ENCODE peak calls at places on chromosomes 13 and 19, in four cellular contexts. L is K562, A is HepG2, R is H1. J is an unnamed sample.
A peak's percentile ranks its signal among the peaks of the same experiment; 100 is the strongest.

GRCh38 chr13:26706381-26706780 is 54.2 kb downstream of the GPR12 start:
- DNase-seq in L (no peak), A (no peak), R (no peak), J (no peak)

GRCh38 chr13:30165791-30166190 is 141.6 kb downstream of the KATNAL1 start:
- DNase-seq in L (no peak), A (no peak), R (no peak), J (no peak)

GRCh38 chr13:55570371-55570770 is 1570.3 kb upstream of the PRR20A start:
- DNase-seq in L (no peak), A (no peak), R (no peak), J (no peak)

GRCh38 chr19:35355851-35356460 is 2.3 kb upstream of the FFAR3 start:
- DNase-seq in L (no peak), A (no peak), R (no peak), J (no peak)

GRCh38 chr19:508204-509150 is 1.2 kb downstream of the TPGS1 start:
- DNase-seq in L (peak; percentile 24), A (no peak), R (no peak), J (no peak)

GRCh38 chr13:81686877-81687276 is 1346.0 kb upstream of the SPRY2 start:
- DNase-seq in L (no peak), A (no peak), R (no peak), J (no peak)

GRCh38 chr19:18580311-18580710 is 8.3 kb upstream of the REX1BD start:
- DNase-seq in L (no peak), A (no peak), R (no peak), J (no peak)

GRCh38 chr19:38433268-38433733 is at the start of gene RYR1:
- DNase-seq in L (peak; percentile 98), A (no peak), R (no peak), J (no peak)

GRCh38 chr13:99434258-99434788 is 66.9 kb upstream of the TM9SF2 start:
- DNase-seq in L (peak; percentile 68), A (peak; percentile 17), R (no peak), J (no peak)

GRCh38 chr13:113941571-113942191 is 32.2 kb downstream of the C13orf46 start:
- DNase-seq in L (no peak), A (no peak), R (no peak), J (no peak)

GRCh38 chr13:50838701-50839100 is 4.8 kb downstream of the DLEU7 start:
- DNase-seq in L (no peak), A (no peak), R (no peak), J (no peak)

GRCh38 chr13:60275208-60275607 is 111.5 kb upstream of the DIAPH3 start:
- DNase-seq in L (no peak), A (no peak), R (no peak), J (no peak)

GRCh38 chr19:51359294-51359693 is 6.9 kb downstream of the ETFB start:
- DNase-seq in L (no peak), A (no peak), R (no peak), J (peak; percentile 76)

GRCh38 chr13:30145709-30146367 is 161.5 kb downstream of the KATNAL1 start:
- DNase-seq in L (no peak), A (no peak), R (no peak), J (no peak)

GRCh38 chr19:34667349-34668076 is 9.4 kb downstream of the SCGB2B2 start:
- DNase-seq in L (peak; percentile 13), A (peak; percentile 16), R (no peak), J (no peak)

GRCh38 chr19:39030854-39031367 is 1.4 kb downstream of the FBXO27 start:
- DNase-seq in L (no peak), A (peak; percentile 84), R (no peak), J (no peak)

GRCh38 chr13:44429311-44429710 is 55.7 kb downstream of the SERP2 start:
- DNase-seq in L (no peak), A (peak; percentile 67), R (no peak), J (no peak)

GRCh38 chr19:16825312-16826168 is 3.7 kb upstream of the SIN3B start:
- DNase-seq in L (no peak), A (no peak), R (no peak), J (no peak)

GRCh38 chr13:26050568-26051230 is 1.1 kb downstream of the SHISA2 start:
- DNase-seq in L (no peak), A (no peak), R (no peak), J (peak; percentile 2)

GRCh38 chr19:50432221-50432626 is 468 bp upstream of the MYBPC2 start:
- DNase-seq in L (no peak), A (no peak), R (no peak), J (no peak)

GRCh38 chr19:35349614-35350521 is 2.2 kb downstream of the FFAR1 start:
- DNase-seq in L (no peak), A (no peak), R (no peak), J (no peak)

GRCh38 chr13:25473864-25474263 is 102.1 kb downstream of the ATP8A2 start:
- DNase-seq in L (no peak), A (no peak), R (no peak), J (no peak)

GRCh38 chr13:23793711-23794110 is 95.5 kb downstream of the MIPEP start:
- DNase-seq in L (no peak), A (no peak), R (no peak), J (no peak)

GRCh38 chr19:15199652-15200574 is 882 bp downstream of the NOTCH3 start:
- DNase-seq in L (peak; percentile 59), A (no peak), R (peak; percentile 47), J (no peak)

GRCh38 chr13:43221611-43222010 is 198.2 kb downstream of the DNAJC15 start:
- DNase-seq in L (no peak), A (no peak), R (no peak), J (no peak)

GRCh38 chr13:90197722-90198121 is 1149.8 kb upstream of the MIR17HG start:
- DNase-seq in L (no peak), A (no peak), R (no peak), J (no peak)

GRCh38 chr19:6278740-6279619 is 795 bp downstream of the MLLT1 start:
- DNase-seq in L (peak; percentile 36), A (no peak), R (no peak), J (no peak)

GRCh38 chr19:19004144-19004543 is 29.2 kb downstream of the SUGP2 start:
- DNase-seq in L (no peak), A (no peak), R (no peak), J (no peak)

GRCh38 chr13:30857018-30857417 is 49.1 kb upstream of the MEDAG start:
- DNase-seq in L (no peak), A (no peak), R (no peak), J (no peak)

GRCh38 chr19:40519352-40520322 is 52.8 kb downstream of the SPTBN4 start:
- DNase-seq in L (no peak), A (no peak), R (no peak), J (peak; percentile 90)

GRCh38 chr19:23996549-23996948 is 81.9 kb downstream of the ZNF726 start:
- DNase-seq in L (peak; percentile 65), A (peak; percentile 3), R (no peak), J (peak; percentile 48)

GRCh38 chr13:41492432-41493267 is 35.3 kb downstream of the RGCC start:
- DNase-seq in L (no peak), A (no peak), R (no peak), J (no peak)

GRCh38 chr19:7292950-7293794 is 1.0 kb downstream of the INSR start:
- DNase-seq in L (peak; percentile 17), A (peak; percentile 21), R (no peak), J (no peak)

GRCh38 chr13:34816118-34816517 is 126.0 kb upstream of the NBEA start:
- DNase-seq in L (no peak), A (no peak), R (peak; percentile 21), J (no peak)

GRCh38 chr13:100584901-100585300 is 3.7 kb downstream of the GGACT start:
- DNase-seq in L (no peak), A (no peak), R (no peak), J (no peak)
- TF ChIP-seq RNF2 in L (no peak), A (no peak), R (no peak), J (no peak)

GRCh38 chr13:32086366-32086765 is 54.8 kb downstream of the FRY start:
- DNase-seq in L (no peak), A (no peak), R (no peak), J (no peak)
- TF ChIP-seq USF2 in L (no peak), A (no peak), R (no peak), J (no peak)

GRCh38 chr13:47337781-47338507 is 441.1 kb upstream of the HTR2A start:
- DNase-seq in L (no peak), A (no peak), R (no peak), J (no peak)

GRCh38 chr13:47330031-47330430 is 433.2 kb upstream of the HTR2A start:
- DNase-seq in L (no peak), A (no peak), R (no peak), J (no peak)

GRCh38 chr13:47332149-47332548 is 435.3 kb upstream of the HTR2A start:
- DNase-seq in L (no peak), A (no peak), R (no peak), J (no peak)

GRCh38 chr13:47334173-47334572 is 437.3 kb upstream of the HTR2A start:
- DNase-seq in L (no peak), A (no peak), R (no peak), J (no peak)
- TF ChIP-seq RNF2 in L (no peak), A (no peak), R (no peak), J (no peak)

DNA sequence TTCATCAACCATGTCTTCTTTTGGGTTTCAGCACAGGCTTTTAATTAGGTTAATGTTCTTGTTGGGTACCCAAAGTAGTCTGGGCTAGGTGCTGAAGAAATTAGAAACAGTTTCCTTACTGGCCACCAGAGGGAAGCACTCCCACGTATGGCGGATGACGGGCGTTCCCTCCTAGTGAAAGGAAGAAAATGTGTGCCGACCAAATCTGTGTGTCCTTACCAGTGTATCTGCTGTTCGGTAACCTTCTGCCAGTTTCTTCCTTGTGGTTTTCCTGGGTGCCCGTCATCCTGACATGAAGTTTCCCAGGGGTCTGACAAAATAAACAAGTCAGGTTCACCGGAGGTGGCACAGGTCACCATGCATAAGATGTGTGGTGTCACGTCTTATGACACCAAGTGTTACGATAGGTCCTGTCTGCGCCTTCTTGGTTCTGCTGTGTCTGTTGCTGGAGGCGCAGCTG is 6.0 kb upstream of the WDR88 start:
- DNase-seq in L (peak; percentile 71), A (peak; percentile 36), R (no peak), J (peak; percentile 97)
- TF ChIP-seq USF2 in L (no peak), A (no peak), R (no peak), J (no peak)